ENCODE peak calls at places on chromosomes 7 and 10, in five cellular contexts. One of them, this sample, is unnamed.
A peak's percentile ranks its signal among the peaks of the same experiment; 100 is the strongest.

GRCh38 chr10:29377333-29377961 is 88.6 kb downstream of the LYZL1 start:
- DNase-seq in AG04450: peak; percentile 7
- DNase-seq in body of pancreas: peak; percentile 22
- DNase-seq in fibroblast of lung: no peak
- DNase-seq in vagina: no peak
- DNase-seq in this sample: no peak

GRCh38 chr10:89301721-89302445 is at the start of gene IFIT2:
- DNase-seq in AG04450: peak; percentile 42
- DNase-seq in vagina: no peak
- DNase-seq in fibroblast of lung: peak; percentile 77
- DNase-seq in body of pancreas: peak; percentile 55
- DNase-seq in this sample: no peak

GRCh38 chr10:30233186-30233958 is 115.7 kb downstream of the MTPAP start:
- DNase-seq in AG04450: no peak
- DNase-seq in vagina: no peak
- DNase-seq in fibroblast of lung: no peak
- DNase-seq in body of pancreas: no peak
- DNase-seq in this sample: no peak

GRCh38 chr10:78408671-78409472 is 375.2 kb downstream of the RPS24 start:
- DNase-seq in body of pancreas: peak; percentile 92
- DNase-seq in fibroblast of lung: peak; percentile 76
- DNase-seq in vagina: no peak
- DNase-seq in AG04450: no peak
- DNase-seq in this sample: no peak

GRCh38 chr10:124075116-124075955 is 18.1 kb downstream of the CHST15 start:
- DNase-seq in vagina: no peak
- DNase-seq in fibroblast of lung: no peak
- DNase-seq in body of pancreas: no peak
- DNase-seq in AG04450: no peak
- DNase-seq in this sample: no peak

GRCh38 chr10:30368065-30368718 is 19.1 kb upstream of the MTPAP start:
- DNase-seq in vagina: no peak
- DNase-seq in fibroblast of lung: peak; percentile 9
- DNase-seq in AG04450: no peak
- DNase-seq in body of pancreas: no peak
- DNase-seq in this sample: no peak

GRCh38 chr7:149147730-149148653 is 739 bp downstream of the ZNF398 start:
- DNase-seq in body of pancreas: peak; percentile 63
- DNase-seq in vagina: no peak
- DNase-seq in AG04450: no peak
- DNase-seq in fibroblast of lung: peak; percentile 71
- DNase-seq in this sample: no peak

GRCh38 chr10:29189272-29189671 is 99.6 kb upstream of the LYZL1 start:
- DNase-seq in fibroblast of lung: peak; percentile 66
- DNase-seq in vagina: no peak
- DNase-seq in AG04450: no peak
- DNase-seq in body of pancreas: no peak
- DNase-seq in this sample: no peak

GRCh38 chr7:138872576-138872975 is 74.6 kb upstream of the ATP6V0A4 start:
- DNase-seq in fibroblast of lung: peak; percentile 57
- DNase-seq in body of pancreas: no peak
- DNase-seq in vagina: no peak
- DNase-seq in AG04450: no peak
- DNase-seq in this sample: no peak

GRCh38 chr7:159099711-159100231 is 44.9 kb downstream of the VIPR2 start:
- DNase-seq in vagina: no peak
- DNase-seq in fibroblast of lung: no peak
- DNase-seq in body of pancreas: no peak
- DNase-seq in AG04450: no peak
- DNase-seq in this sample: no peak

GRCh38 chr10:113347508-113347907 is 205.3 kb upstream of the HABP2 start:
- DNase-seq in fibroblast of lung: peak; percentile 13
- DNase-seq in AG04450: no peak
- DNase-seq in body of pancreas: peak; percentile 26
- DNase-seq in vagina: no peak
- DNase-seq in this sample: no peak

GRCh38 chr7:50712527-50713356 is 70.0 kb downstream of the GRB10 start:
- DNase-seq in vagina: no peak
- DNase-seq in body of pancreas: no peak
- DNase-seq in AG04450: no peak
- DNase-seq in fibroblast of lung: peak; percentile 35
- DNase-seq in this sample: no peak

GRCh38 chr10:12876266-12876665 is 125.2 kb downstream of the CCDC3 start:
- DNase-seq in fibroblast of lung: no peak
- DNase-seq in vagina: no peak
- DNase-seq in AG04450: no peak
- DNase-seq in body of pancreas: no peak
- DNase-seq in this sample: no peak

GRCh38 chr10:21776883-21777282 is 226.6 kb downstream of the DNAJC1 start:
- DNase-seq in vagina: no peak
- DNase-seq in fibroblast of lung: no peak
- DNase-seq in body of pancreas: no peak
- DNase-seq in AG04450: no peak
- DNase-seq in this sample: no peak

GRCh38 chr7:20744913-20745587 is 41.6 kb downstream of the SP8 start:
- DNase-seq in body of pancreas: no peak
- DNase-seq in fibroblast of lung: peak; percentile 39
- DNase-seq in vagina: no peak
- DNase-seq in AG04450: no peak
- DNase-seq in this sample: no peak
- TF ChIP-seq CTCF in body of pancreas: no peak
- TF ChIP-seq CTCF in fibroblast of lung: no peak
- TF ChIP-seq CTCF in vagina: no peak
- TF ChIP-seq CTCF in AG04450: no peak
- TF ChIP-seq CTCF in this sample: peak; percentile 29

GRCh38 chr7:27200761-27201230 is 905 bp upstream of the HOXA13 start:
- DNase-seq in body of pancreas: no peak
- DNase-seq in AG04450: no peak
- DNase-seq in fibroblast of lung: no peak
- DNase-seq in vagina: no peak
- DNase-seq in this sample: no peak
- H3K4me3 ChIP-seq in body of pancreas: no peak overlapping the region
- H3K4me3 ChIP-seq in AG04450: no peak overlapping the region
- H3K4me3 ChIP-seq in fibroblast of lung: no peak overlapping the region
- H3K4me3 ChIP-seq in vagina: peak overlapping the region; percentile 88
- H3K4me3 ChIP-seq in this sample: no peak overlapping the region

DNA sequence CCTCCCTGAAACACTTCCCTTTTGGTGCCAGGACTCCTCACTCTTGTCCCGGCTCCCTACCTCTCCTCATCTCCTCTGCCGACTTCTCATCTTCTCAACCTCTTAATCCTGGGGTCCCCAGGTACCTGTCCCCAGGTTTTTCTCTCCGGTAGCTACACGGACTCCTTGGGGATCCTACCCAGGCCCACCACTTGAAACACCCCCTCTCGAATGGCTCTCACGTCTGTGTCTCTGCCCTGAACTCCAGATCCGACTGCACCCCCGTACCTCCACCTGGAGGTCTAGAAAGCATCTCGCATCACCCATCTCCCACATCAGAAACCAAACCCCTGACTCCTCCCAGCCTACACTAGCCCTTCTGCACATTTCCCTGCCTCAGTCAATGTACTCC is 4.8 kb downstream of the TBATA start:
- DNase-seq in AG04450: no peak
- DNase-seq in vagina: peak; percentile 77
- DNase-seq in fibroblast of lung: no peak
- DNase-seq in body of pancreas: no peak
- DNase-seq in this sample: no peak
- H3K27me3 ChIP-seq in AG04450: peaks cover 11% of the 10 kb centered on the region
- H3K27me3 ChIP-seq in vagina: no peaks in the 10 kb centered on the region
- H3K27me3 ChIP-seq in fibroblast of lung: peaks cover 22% of the 10 kb centered on the region
- H3K27me3 ChIP-seq in body of pancreas: no peaks in the 10 kb centered on the region
- H3K27me3 ChIP-seq in this sample: peaks cover 1% of the 10 kb centered on the region

GRCh38 chr7:29609162-29610030 is 45.8 kb downstream of the PRR15 start:
- DNase-seq in AG04450: no peak
- DNase-seq in fibroblast of lung: peak; percentile 74
- DNase-seq in body of pancreas: peak; percentile 34
- DNase-seq in vagina: no peak
- DNase-seq in this sample: no peak
- TF ChIP-seq CTCF in AG04450: peak; percentile 53
- TF ChIP-seq CTCF in fibroblast of lung: peak; percentile 77
- TF ChIP-seq CTCF in body of pancreas: peak; percentile 78
- TF ChIP-seq CTCF in vagina: no peak
- TF ChIP-seq CTCF in this sample: peak; percentile 53

GRCh38 chr10:26938578-26938977 is 77.8 kb upstream of the ABI1 start:
- DNase-seq in AG04450: no peak
- DNase-seq in body of pancreas: no peak
- DNase-seq in fibroblast of lung: no peak
- DNase-seq in vagina: no peak
- DNase-seq in this sample: no peak

GRCh38 chr10:26944261-26944882 is 83.6 kb upstream of the ABI1 start:
- DNase-seq in AG04450: no peak
- DNase-seq in vagina: no peak
- DNase-seq in fibroblast of lung: no peak
- DNase-seq in body of pancreas: no peak
- DNase-seq in this sample: no peak

GRCh38 chr10:26937371-26937770 is 76.6 kb upstream of the ABI1 start:
- DNase-seq in fibroblast of lung: no peak
- DNase-seq in AG04450: no peak
- DNase-seq in body of pancreas: no peak
- DNase-seq in vagina: no peak
- DNase-seq in this sample: no peak

GRCh38 chr10:26939957-26940354 is 79.2 kb upstream of the ABI1 start:
- DNase-seq in fibroblast of lung: no peak
- DNase-seq in vagina: no peak
- DNase-seq in body of pancreas: no peak
- DNase-seq in AG04450: no peak
- DNase-seq in this sample: no peak

DNA sequence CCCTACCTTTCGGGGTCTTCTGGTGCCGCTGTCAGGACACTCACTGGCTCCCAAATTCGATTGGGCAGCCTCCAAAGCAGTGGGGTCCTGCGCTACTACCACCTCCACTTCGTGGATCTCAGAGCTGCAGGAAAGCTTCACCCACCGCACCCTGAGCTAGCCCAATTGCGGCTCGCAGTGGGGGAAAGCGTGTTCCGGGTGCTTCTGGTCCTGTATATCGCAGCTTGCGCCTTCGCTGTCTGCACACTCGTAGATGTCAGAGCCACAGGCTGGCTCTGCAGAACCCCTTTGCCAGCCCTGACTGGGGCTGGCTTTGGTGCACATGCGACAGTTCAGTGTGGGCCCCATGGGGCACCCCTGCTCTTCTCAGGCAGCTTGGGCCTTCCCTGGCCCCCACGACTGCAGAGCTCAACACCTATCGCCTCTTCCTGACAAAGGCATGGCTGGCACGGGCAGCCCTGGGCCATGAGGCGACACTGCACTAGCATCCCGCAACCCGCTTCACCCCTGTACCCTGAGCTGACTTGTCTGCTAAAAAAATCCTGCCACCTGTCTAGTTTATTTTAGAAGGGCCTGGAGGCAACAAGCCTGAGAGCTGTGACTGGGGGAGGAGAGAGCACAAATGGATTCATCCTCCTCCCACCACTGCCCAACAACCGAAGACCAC is 78.7 kb upstream of the ABI1 start:
- DNase-seq in fibroblast of lung: no peak
- DNase-seq in body of pancreas: no peak
- DNase-seq in vagina: no peak
- DNase-seq in AG04450: no peak
- DNase-seq in this sample: no peak
- H3K4me3 ChIP-seq in fibroblast of lung: no peak overlapping the region
- H3K4me3 ChIP-seq in body of pancreas: no peak overlapping the region
- H3K4me3 ChIP-seq in vagina: no peak overlapping the region
- H3K4me3 ChIP-seq in AG04450: no peak overlapping the region
- H3K4me3 ChIP-seq in this sample: no peak overlapping the region

GRCh38 chr7:101179780-101180755 is at the start of gene NAT16:
- DNase-seq in vagina: no peak
- DNase-seq in body of pancreas: no peak
- DNase-seq in fibroblast of lung: no peak
- DNase-seq in AG04450: no peak
- DNase-seq in this sample: no peak
- H3K27me3 ChIP-seq in vagina: peaks cover 7% of the 10 kb centered on the region
- H3K27me3 ChIP-seq in body of pancreas: peaks cover 52% of the 10 kb centered on the region
- H3K27me3 ChIP-seq in fibroblast of lung: peaks cover 52% of the 10 kb centered on the region
- H3K27me3 ChIP-seq in AG04450: peaks cover 60% of the 10 kb centered on the region
- H3K27me3 ChIP-seq in this sample: peaks cover 48% of the 10 kb centered on the region